ENCODE peak calls at places on chromosome 17, in seven cellular contexts. I is posterior cingulate gyrus; F is T1000; Z is ELR; W is NCI-H1417; J is mucosa of descending colon; M is effector CD4-positive, alpha-beta T cell. B is an unnamed sample.

GRCh38 chr17:68794636-68795503 is 160.3 kb downstream of the ABCA8 start:
- DNase-seq in F (no peak), W (no peak), M (no peak), J (no peak), I (peak), Z (peak), B (peak)

GRCh38 chr17:50118828-50119218 is 11.1 kb downstream of the SAMD14 start:
- DNase-seq in J (no peak), F (no peak), Z (no peak), I (no peak), W (no peak), M (no peak), B (no peak)

GRCh38 chr17:65261682-65262636 is 124.8 kb downstream of the RGS9 start:
- DNase-seq in W (no peak), Z (peak), F (no peak), M (no peak), I (no peak), J (no peak), B (no peak)

GRCh38 chr17:72719582-72720493 is 372.6 kb downstream of the SLC39A11 start:
- DNase-seq in Z (no peak), F (no peak), M (no peak), I (no peak), W (no peak), J (no peak), B (no peak)

GRCh38 chr17:73089322-73089721 is 3.2 kb downstream of the SLC39A11 start:
- DNase-seq in F (no peak), W (no peak), Z (no peak), I (no peak), J (no peak), M (no peak), B (no peak)

GRCh38 chr17:2212328-2212981 is 91.1 kb downstream of the SMG6 start:
- DNase-seq in I (no peak), J (no peak), M (no peak), F (no peak), Z (peak), W (no peak), B (peak)

GRCh38 chr17:58344047-58344790 is 7.8 kb downstream of the SUPT4H1 start:
- DNase-seq in M (peak), I (no peak), F (no peak), Z (no peak), W (no peak), J (peak), B (no peak)

GRCh38 chr17:29568331-29569244 is at the start of gene TP53I13:
- DNase-seq in J (peak), W (peak), I (peak), M (peak), Z (peak), F (peak), B (peak)

GRCh38 chr17:2701161-2701995 is 10.2 kb downstream of the CLUH start:
- DNase-seq in I (no peak), F (no peak), M (no peak), J (peak), W (no peak), Z (no peak), B (no peak)

GRCh38 chr17:1239210-1239609 is 31.0 kb upstream of the BHLHA9 start:
- DNase-seq in M (no peak), W (no peak), F (no peak), Z (no peak), I (no peak), J (no peak), B (no peak)

GRCh38 chr17:1621273-1621954 is 7.2 kb downstream of the SLC43A2 start:
- DNase-seq in F (no peak), M (no peak), W (no peak), I (no peak), J (no peak), Z (no peak), B (no peak)

GRCh38 chr17:82679586-82680465 is 18.7 kb downstream of the RAB40B start:
- DNase-seq in I (no peak), Z (no peak), M (no peak), J (peak), W (no peak), F (no peak), B (no peak)

GRCh38 chr17:68294617-68295016 is 3.3 kb downstream of the ARSG start:
- DNase-seq in I (no peak), W (no peak), Z (no peak), J (no peak), F (no peak), M (no peak), B (no peak)

GRCh38 chr17:67718325-67718941 is 697 bp downstream of the NOL11 start:
- DNase-seq in F (no peak), I (no peak), M (peak), Z (peak), J (no peak), W (no peak), B (no peak)

GRCh38 chr17:20091161-20092029 is 82.2 kb downstream of the SPECC1 start:
- DNase-seq in F (no peak), Z (no peak), M (no peak), W (no peak), J (no peak), I (no peak), B (no peak)

GRCh38 chr17:75720656-75721462 is at the start of gene ITGB4:
- DNase-seq in W (peak), Z (peak), J (peak), I (peak), M (peak), F (no peak), B (peak)

GRCh38 chr17:71402661-71403141 is 718.1 kb upstream of the SOX9 start:
- DNase-seq in I (no peak), M (no peak), W (peak), Z (peak), J (no peak), F (no peak), B (no peak)

GRCh38 chr17:27340990-27341595 is 47.2 kb downstream of the WSB1 start:
- DNase-seq in I (no peak), F (no peak), M (no peak), W (no peak), Z (no peak), J (no peak), B (no peak)

GRCh38 chr17:62674841-62675240 is 47.4 kb downstream of the MRC2 start:
- DNase-seq in F (no peak), I (no peak), M (no peak), Z (no peak), W (no peak), J (no peak), B (no peak)

GRCh38 chr17:7440823-7441174 is 1.5 kb downstream of the FGF11 start:
- DNase-seq in J (no peak), Z (peak), I (no peak), M (no peak), W (peak), F (no peak), B (no peak)

GRCh38 chr17:1956134-1956533 is 69.0 kb downstream of the RTN4RL1 start:
- DNase-seq in M (no peak), Z (no peak), F (no peak), W (peak), I (no peak), J (no peak), B (no peak)

GRCh38 chr17:1413281-1413791 is 13.3 kb upstream of the YWHAE start:
- DNase-seq in J (no peak), F (peak), I (no peak), Z (peak), M (no peak), W (peak), B (no peak)

GRCh38 chr17:74183411-74183810 is 20.1 kb upstream of the RPL38 start:
- DNase-seq in Z (no peak), F (no peak), I (no peak), W (no peak), J (no peak), M (no peak), B (no peak)

GRCh38 chr17:67474081-67474661 is 97.1 kb downstream of the PITPNC1 start:
- DNase-seq in I (no peak), M (no peak), W (no peak), J (no peak), Z (peak), F (peak), B (no peak)

GRCh38 chr17:61483778-61484116 is 31.5 kb downstream of the TBX4 start:
- DNase-seq in Z (no peak), M (no peak), J (no peak), F (no peak), W (peak), I (no peak), B (no peak)

GRCh38 chr17:69506489-69506888 is 92.0 kb downstream of the MAP2K6 start:
- DNase-seq in I (no peak), M (no peak), F (no peak), W (no peak), J (no peak), Z (peak), B (no peak)

B was measured in dorsolateral prefrontal cortex.